ENCODE peak calls at places on chromosomes 13 and 19, in five cellular contexts. U, Z, E, W and V are unnamed samples.
A peak's percentile ranks its signal among the peaks of the same experiment; 100 is the strongest.

GRCh38 chr13:43572601-43573360 is 214.0 kb downstream of the ENOX1 start:
- DNase-seq in U (no peak), Z (no peak), E (no peak), W (no peak), V (no peak)

GRCh38 chr13:96817336-96817941 is 176.8 kb downstream of the OXGR1 start:
- DNase-seq in U (no peak), Z (no peak), E (no peak), W (peak; percentile 51), V (no peak)

GRCh38 chr13:86282450-86282849 is 483.2 kb upstream of the SLITRK6 start:
- DNase-seq in U (no peak), Z (no peak), E (no peak), W (no peak), V (no peak)

GRCh38 chr19:39816287-39817048 is 17.5 kb downstream of the DYRK1B start:
- DNase-seq in U (no peak), Z (no peak), E (no peak), W (no peak), V (no peak)

GRCh38 chr19:925087-925911 is 536 bp upstream of the ARID3A start:
- DNase-seq in U (peak; percentile 48), Z (peak; percentile 88), E (peak; percentile 67), W (peak; percentile 90), V (peak; percentile 65)

GRCh38 chr13:45584816-45585215 is 30.7 kb downstream of the ERICH6B start:
- DNase-seq in U (no peak), Z (peak; percentile 43), E (no peak), W (peak; percentile 11), V (no peak)

GRCh38 chr19:17170538-17171297 is 44.4 kb upstream of the USE1 start:
- DNase-seq in U (no peak), Z (no peak), E (no peak), W (no peak), V (no peak)

GRCh38 chr19:18736415-18737336 is 53.2 kb downstream of the CRTC1 start:
- DNase-seq in U (no peak), Z (no peak), E (no peak), W (no peak), V (no peak)

GRCh38 chr13:44972956-44973581 is 16.2 kb downstream of the NUFIP1 start:
- DNase-seq in U (no peak), Z (no peak), E (no peak), W (peak; percentile 55), V (no peak)

GRCh38 chr19:42409477-42409876 is 17.7 kb downstream of the LIPE start:
- DNase-seq in U (no peak), Z (no peak), E (no peak), W (no peak), V (no peak)

GRCh38 chr19:4374451-4375163 is 25.7 kb downstream of the SH3GL1 start:
- DNase-seq in U (no peak), Z (peak; percentile 59), E (no peak), W (no peak), V (no peak)

GRCh38 chr19:658916-659839 is 3.8 kb downstream of the RNF126 start:
- DNase-seq in U (no peak), Z (no peak), E (no peak), W (no peak), V (peak; percentile 46)

GRCh38 chr19:51531349-51532315 is at the start of gene SIGLEC6:
- DNase-seq in U (no peak), Z (no peak), E (no peak), W (no peak), V (no peak)

GRCh38 chr13:43136940-43137574 is 113.7 kb downstream of the DNAJC15 start:
- DNase-seq in U (no peak), Z (no peak), E (no peak), W (no peak), V (no peak)

GRCh38 chr13:113605866-113606438 is 21.4 kb downstream of the TFDP1 start:
- DNase-seq in U (no peak), Z (no peak), E (no peak), W (no peak), V (no peak)

GRCh38 chr19:34960103-34960805 is 3.8 kb downstream of the ZNF792 start:
- DNase-seq in U (peak; percentile 11), Z (no peak), E (no peak), W (no peak), V (no peak)

GRCh38 chr19:34961775-34962174 is 2.3 kb downstream of the ZNF792 start:
- DNase-seq in U (no peak), Z (no peak), E (no peak), W (no peak), V (no peak)

GRCh38 chr19:34959021-34959420 is 5.0 kb downstream of the ZNF792 start:
- DNase-seq in U (no peak), Z (no peak), E (no peak), W (no peak), V (no peak)

GRCh38 chr19:34960940-34961679 is 2.9 kb downstream of the ZNF792 start:
- DNase-seq in U (no peak), Z (no peak), E (no peak), W (no peak), V (no peak)

DNA sequence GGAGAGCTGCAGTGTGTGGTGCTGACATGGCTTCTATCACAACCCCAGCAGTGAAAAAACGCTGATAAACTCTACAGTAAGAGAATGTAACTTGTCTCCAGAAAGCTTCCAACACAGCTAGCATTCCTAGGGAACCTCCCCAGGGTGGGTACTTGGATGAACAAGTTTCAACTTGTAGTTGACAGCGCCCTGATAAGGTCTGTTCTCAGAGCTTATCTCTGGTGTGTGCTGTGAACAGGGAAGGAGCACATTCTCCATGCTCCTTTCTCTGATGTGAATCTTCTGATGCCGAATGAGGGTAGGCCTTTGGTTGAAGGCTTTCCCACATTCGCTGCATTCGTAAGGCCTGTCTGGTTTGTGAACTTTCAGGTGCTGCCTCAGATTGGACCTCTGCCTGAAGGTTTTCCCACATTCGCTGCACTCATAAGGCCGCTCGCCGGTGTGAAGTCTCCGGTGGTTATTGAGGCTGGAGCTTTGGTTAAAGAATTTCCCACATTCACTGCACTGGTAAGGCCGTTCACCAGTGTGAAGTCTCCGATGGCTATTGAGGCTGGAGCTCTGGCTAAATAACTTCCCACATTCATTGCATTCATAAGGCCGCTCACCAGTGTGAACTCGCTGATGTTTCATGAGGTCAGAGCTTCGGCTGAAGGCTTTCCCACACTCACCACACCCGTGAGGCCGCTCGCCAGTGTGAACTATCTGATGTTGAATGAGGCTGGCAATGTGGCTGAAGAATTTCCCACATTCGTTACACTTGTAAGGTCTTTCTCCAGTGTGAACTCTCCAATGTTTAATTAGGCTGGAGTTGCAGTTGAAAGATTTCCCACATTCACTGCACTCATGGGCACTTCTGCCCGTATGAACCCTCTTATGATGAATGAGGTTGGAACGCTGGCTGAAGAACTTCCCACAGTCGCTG is 5.9 kb downstream of the ZNF792 start:
- DNase-seq in U (no peak), Z (no peak), E (no peak), W (no peak), V (no peak)
- H3K9me3 ChIP-seq in U (peaks cover 56% of the 10 kb centered on the region), Z (peaks cover 40% of the 10 kb centered on the region), E (peaks cover 40% of the 10 kb centered on the region), W (peaks cover 8% of the 10 kb centered on the region), V (peaks cover 66% of the 10 kb centered on the region)

DNA sequence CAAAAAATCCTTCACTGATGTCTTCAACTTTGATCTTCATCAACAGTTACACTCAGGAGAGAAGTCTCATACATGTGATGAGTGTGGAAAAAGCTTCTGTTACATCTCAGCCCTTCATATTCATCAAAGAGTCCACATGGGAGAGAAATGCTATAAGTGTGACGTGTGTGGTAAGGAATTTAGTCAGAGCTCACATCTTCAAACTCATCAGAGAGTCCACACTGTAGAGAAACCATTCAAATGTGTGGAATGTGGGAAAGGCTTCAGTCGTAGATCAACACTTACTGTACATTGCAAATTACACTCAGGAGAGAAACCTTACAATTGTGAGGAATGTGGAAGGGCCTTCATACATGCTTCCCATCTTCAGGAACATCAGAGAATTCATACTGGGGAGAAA is 8.4 kb upstream of the ZNF226 start:
- DNase-seq in U (no peak), Z (no peak), E (no peak), W (no peak), V (no peak)
- H3K9me3 ChIP-seq in U (peaks cover 27% of the 10 kb centered on the region), Z (peaks cover 23% of the 10 kb centered on the region), E (peaks cover 13% of the 10 kb centered on the region), W (peaks cover 6% of the 10 kb centered on the region), V (peaks cover 34% of the 10 kb centered on the region)

GRCh38 chr19:29626386-29626785 is 20.3 kb downstream of the POP4 start:
- DNase-seq in U (no peak), Z (no peak), E (no peak), W (no peak), V (no peak)

GRCh38 chr19:29624489-29625210 is 18.6 kb downstream of the POP4 start:
- DNase-seq in U (no peak), Z (no peak), E (no peak), W (no peak), V (no peak)

GRCh38 chr19:29625316-29625715 is 19.2 kb downstream of the POP4 start:
- DNase-seq in U (no peak), Z (no peak), E (no peak), W (no peak), V (no peak)

GRCh38 chr19:29622191-29623070 is 16.3 kb downstream of the POP4 start:
- DNase-seq in U (no peak), Z (peak; percentile 62), E (peak; percentile 4), W (peak; percentile 24), V (no peak)

GRCh38 chr19:29623726-29624488 is 17.8 kb downstream of the POP4 start:
- DNase-seq in U (no peak), Z (no peak), E (no peak), W (no peak), V (no peak)
- H3K9me3 ChIP-seq in U (no peaks in the 10 kb centered on the region), Z (no peaks in the 10 kb centered on the region), E (no peaks in the 10 kb centered on the region), W (no peaks in the 10 kb centered on the region), V (no peaks in the 10 kb centered on the region)

GRCh38 chr19:46830864-46831263 is 19.8 kb downstream of the AP2S1 start:
- DNase-seq in U (no peak), Z (no peak), E (no peak), W (no peak), V (no peak)
- H3K9me3 ChIP-seq in U (no peaks in the 10 kb centered on the region), Z (no peaks in the 10 kb centered on the region), E (no peaks in the 10 kb centered on the region), W (no peaks in the 10 kb centered on the region), V (no peaks in the 10 kb centered on the region)

DNA sequence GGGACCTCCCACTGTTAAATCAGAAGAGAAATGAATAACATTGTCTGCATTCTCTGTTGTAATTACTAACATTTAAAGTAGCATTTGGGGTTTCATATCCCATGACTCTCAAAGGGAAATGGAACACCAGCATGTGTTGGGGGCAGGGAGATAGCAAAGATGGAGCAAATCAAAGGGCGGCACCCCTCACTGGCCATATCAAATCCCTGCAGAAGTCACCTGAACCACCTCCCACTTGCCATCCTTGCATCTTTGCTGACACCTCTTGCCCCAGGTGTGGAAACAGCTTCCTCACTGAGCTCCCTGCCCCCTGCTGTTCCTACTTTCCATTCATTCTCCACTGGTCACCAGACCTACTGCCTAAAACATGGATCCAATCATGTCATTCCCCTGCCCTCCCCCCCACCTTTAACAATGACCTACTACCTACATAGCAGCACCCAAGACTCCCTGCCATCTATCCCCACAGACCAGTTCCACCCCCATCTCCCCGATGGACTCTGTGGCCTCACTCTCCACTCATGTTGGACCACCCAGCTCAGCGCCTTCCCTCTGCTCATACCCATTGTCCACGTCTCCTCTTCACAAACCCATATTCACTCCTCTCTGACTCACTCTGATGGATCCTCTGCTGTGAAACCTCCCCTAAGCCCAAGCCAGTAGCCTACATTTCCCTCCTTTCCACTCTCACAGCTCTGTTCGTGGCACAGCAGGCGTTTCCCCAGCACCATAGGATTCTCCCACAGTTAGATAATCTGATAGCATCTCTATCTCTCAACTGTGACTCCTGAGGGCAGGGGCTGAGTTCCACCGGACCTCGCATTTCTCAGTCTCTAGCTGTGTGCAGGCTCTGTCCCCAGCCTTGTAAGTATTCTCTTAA is 55.9 kb downstream of the DLEU7 start:
- DNase-seq in U (no peak), Z (no peak), E (no peak), W (no peak), V (no peak)
- H3K9me3 ChIP-seq in U (no peaks in the 10 kb centered on the region), Z (no peaks in the 10 kb centered on the region), E (no peaks in the 10 kb centered on the region), W (no peaks in the 10 kb centered on the region), V (no peaks in the 10 kb centered on the region)